ENCODE peak calls at places on chromosomes 2 and 18, in seven cellular contexts. Y is Calu3; I is GM23338; M is left lung; U is CD8-positive, alpha-beta T cell; F is AG09319; Q is progenitor cell of endocrine pancreas. G is an unnamed sample.

GRCh38 chr18:68462148-68462547 is 252.8 kb downstream of the TMX3 start:
- DNase-seq in Q (no peak), M (no peak), F (no peak), I (no peak), U (no peak), Y (no peak), G (no peak)

GRCh38 chr2:19711470-19712372 is 190.1 kb downstream of the TTC32 start:
- DNase-seq in U (no peak), Q (no peak), Y (peak; percentile 40), M (no peak), I (peak; percentile 63), F (peak; percentile 85), G (peak; percentile 98)

GRCh38 chr18:3151379-3152264 is 68.1 kb downstream of the MYOM1 start:
- DNase-seq in Q (no peak), I (peak; percentile 82), M (no peak), F (no peak), Y (no peak), U (no peak), G (peak; percentile 34)

GRCh38 chr2:37877457-37878315 is 47.4 kb upstream of the RMDN2 start:
- DNase-seq in U (no peak), M (no peak), Q (no peak), Y (peak; percentile 47), F (no peak), I (peak; percentile 81), G (peak; percentile 67)

GRCh38 chr18:80065705-80066104 is 31.5 kb downstream of the RBFA start:
- DNase-seq in Q (no peak), I (no peak), Y (no peak), F (no peak), U (no peak), M (no peak), G (no peak)

GRCh38 chr2:128330583-128330982 is 11.9 kb upstream of the HS6ST1 start:
- DNase-seq in Q (no peak), Y (no peak), F (no peak), M (no peak), I (no peak), U (no peak), G (no peak)

GRCh38 chr2:238083919-238084318 is 16.2 kb upstream of the ESPNL start:
- DNase-seq in U (no peak), Q (no peak), M (no peak), I (no peak), Y (no peak), F (no peak), G (no peak)

GRCh38 chr2:38610851-38611801 is 8.4 kb upstream of the HNRNPLL start:
- DNase-seq in M (no peak), U (no peak), Q (no peak), Y (no peak), I (no peak), F (no peak), G (peak; percentile 54)

GRCh38 chr2:126656311-126657145 is 570 bp downstream of the GYPC start:
- DNase-seq in M (no peak), Q (no peak), I (peak; percentile 65), U (peak; percentile 22), Y (no peak), F (no peak), G (peak; percentile 14)

GRCh38 chr2:219851801-219852481 is 224.5 kb downstream of the SLC4A3 start:
- DNase-seq in F (no peak), M (no peak), U (no peak), Q (no peak), Y (no peak), I (no peak), G (peak; percentile 47)

GRCh38 chr2:75722687-75723086 is 12.0 kb upstream of the GCFC2 start:
- DNase-seq in F (no peak), I (no peak), Y (no peak), Q (no peak), M (no peak), U (no peak), G (no peak)

GRCh38 chr2:201882353-201883095 is 76.2 kb downstream of the CDK15 start:
- DNase-seq in F (no peak), I (peak; percentile 70), Y (no peak), M (no peak), Q (no peak), U (no peak), G (peak; percentile 61)

GRCh38 chr2:192025607-192026006 is 169.1 kb downstream of the TMEFF2 start:
- DNase-seq in Y (no peak), U (no peak), F (no peak), Q (no peak), I (peak; percentile 34), M (no peak), G (no peak)

GRCh38 chr2:199946196-199946595 is 9.1 kb downstream of the TYW5 start:
- DNase-seq in M (no peak), Y (no peak), U (no peak), Q (no peak), I (no peak), F (no peak), G (no peak)

GRCh38 chr2:178924817-178925216 is 117.6 kb upstream of the TTN start:
- DNase-seq in M (no peak), Q (no peak), U (no peak), I (no peak), Y (no peak), F (no peak), G (no peak)

GRCh38 chr2:23900133-23900926 is 26.6 kb downstream of the ATAD2B start:
- DNase-seq in M (no peak), I (no peak), Y (peak; percentile 21), Q (no peak), U (no peak), F (no peak), G (peak; percentile 64)

GRCh38 chr18:48797841-48798255 is 152.9 kb downstream of the SMAD7 start:
- DNase-seq in I (no peak), F (no peak), U (no peak), Y (no peak), Q (no peak), M (peak; percentile 24), G (no peak)

GRCh38 chr2:79630060-79630459 is 117.2 kb downstream of the CTNNA2 start:
- DNase-seq in Q (no peak), F (no peak), U (no peak), M (no peak), I (peak; percentile 21), Y (no peak), G (peak; percentile 2)

GRCh38 chr2:170122883-170123547 is 54.9 kb upstream of the MYO3B start:
- DNase-seq in I (no peak), M (no peak), F (no peak), Y (peak; percentile 41), U (no peak), Q (no peak), G (peak; percentile 17)

GRCh38 chr2:11159574-11160170 is 4.4 kb downstream of the SLC66A3 start:
- DNase-seq in I (no peak), Q (no peak), U (no peak), M (no peak), Y (no peak), F (no peak), G (no peak)

GRCh38 chr18:79510731-79511141 is 115.0 kb downstream of the NFATC1 start:
- DNase-seq in M (peak; percentile 19), Q (no peak), Y (no peak), I (no peak), U (no peak), F (no peak), G (no peak)

GRCh38 chr2:210818473-210818872 is 262.1 kb downstream of the CPS1 start:
- DNase-seq in I (no peak), Q (no peak), F (no peak), U (no peak), M (no peak), Y (peak; percentile 16), G (no peak)

GRCh38 chr2:239157766-239158165 is 243.1 kb downstream of the HDAC4 start:
- DNase-seq in M (peak; percentile 59), Q (no peak), Y (peak; percentile 81), I (peak; percentile 73), U (no peak), F (no peak), G (no peak)

GRCh38 chr2:68333009-68333408 is 13.3 kb upstream of the CNRIP1 start:
- DNase-seq in M (no peak), Q (no peak), I (no peak), F (no peak), U (no peak), Y (no peak), G (no peak)

GRCh38 chr2:68336192-68336591 is 16.4 kb upstream of the CNRIP1 start:
- DNase-seq in M (no peak), F (peak; percentile 14), Q (no peak), U (no peak), I (no peak), Y (peak; percentile 26), G (peak; percentile 71)

GRCh38 chr2:68328901-68329300 is 9.2 kb upstream of the CNRIP1 start:
- DNase-seq in M (no peak), F (no peak), I (no peak), Q (no peak), Y (no peak), U (no peak), G (no peak)

GRCh38 chr2:68330691-68331090 is 10.9 kb upstream of the CNRIP1 start:
- DNase-seq in Y (no peak), I (no peak), U (no peak), Q (no peak), F (no peak), M (no peak), G (no peak)

DNA sequence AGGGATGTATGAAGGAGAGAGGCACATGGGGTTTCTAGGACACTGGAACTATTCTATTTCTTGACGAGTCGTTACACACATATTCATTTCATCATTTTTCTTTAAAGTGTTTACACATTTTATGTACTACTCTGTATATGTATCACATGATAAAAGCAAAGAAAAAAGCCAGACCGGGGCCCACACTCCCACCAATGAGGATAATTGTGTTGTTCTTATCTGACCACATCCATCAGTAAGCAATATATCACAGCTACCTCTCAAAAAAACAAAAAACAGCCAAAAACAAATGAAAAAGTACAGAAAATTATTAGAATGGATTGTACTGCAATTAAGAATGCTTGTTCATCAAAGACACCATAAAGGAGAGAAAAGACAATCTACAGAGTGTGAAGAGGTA is 14.2 kb upstream of the CNRIP1 start:
- DNase-seq in Y (no peak), Q (no peak), U (no peak), I (no peak), M (no peak), F (no peak), G (no peak)
- TF ChIP-seq CTCF in Y (no peak), Q (no peak), U (no peak), I (no peak), M (no peak), F (no peak), G (no peak)

GRCh38 chr2:43169091-43169936 is 57.1 kb downstream of the ZFP36L2 start:
- DNase-seq in Q (no peak), Y (peak; percentile 87), I (no peak), M (peak; percentile 65), F (no peak), U (no peak), G (no peak)
- TF ChIP-seq CTCF in Q (no peak), Y (no peak), I (no peak), M (no peak), F (no peak), U (no peak), G (no peak)

DNA sequence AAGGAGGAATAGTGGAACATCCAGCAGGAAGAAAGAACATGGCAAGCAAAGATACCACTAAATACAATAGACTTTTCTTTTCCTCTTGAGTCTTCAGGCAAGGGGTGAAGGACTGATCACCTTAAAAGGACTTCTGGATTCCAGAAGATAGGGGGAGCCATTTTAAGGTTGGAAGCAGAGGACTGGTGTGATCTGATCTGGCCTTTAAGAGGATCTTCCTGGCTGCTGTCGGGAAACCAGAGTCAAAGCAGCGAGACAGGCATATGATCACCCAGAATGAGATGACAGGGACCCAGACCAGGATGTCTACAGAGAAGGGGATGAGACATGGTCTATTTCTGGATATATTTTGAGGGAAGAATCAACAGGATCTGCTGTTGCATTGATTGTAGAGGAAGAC is 558.0 kb downstream of the STK39 start:
- DNase-seq in F (no peak), M (no peak), U (no peak), I (peak; percentile 88), Y (no peak), Q (no peak), G (no peak)
- TF ChIP-seq CTCF in F (no peak), M (no peak), U (no peak), I (peak; percentile 76), Y (no peak), Q (no peak), G (no peak)

GRCh38 chr2:66547113-66547512 is 112.2 kb downstream of the MEIS1 start:
- DNase-seq in Q (no peak), U (no peak), I (no peak), F (no peak), M (no peak), Y (no peak), G (no peak)
- TF ChIP-seq CTCF in Q (no peak), U (no peak), I (no peak), F (no peak), M (no peak), Y (no peak), G (no peak)